ENCODE peak calls at places on chromosomes 13 and 19, in five cellular contexts. J, I, O, T and Y are unnamed samples.

GRCh38 chr19:35509018-35509652 is 4.3 kb downstream of the DMKN start:
- DNase-seq in O (peak), T (peak), I (peak), J (no peak), Y (no peak)

GRCh38 chr19:460877-461609 is at the start of gene SHC2:
- DNase-seq in O (peak), T (no peak), I (peak), J (peak), Y (no peak)

GRCh38 chr19:30061557-30062330 is 119.7 kb downstream of the URI1 start:
- DNase-seq in I (no peak), J (no peak), T (no peak), O (no peak), Y (no peak)

GRCh38 chr19:8593931-8594330 is 16.6 kb downstream of the ADAMTS10 start:
- DNase-seq in T (no peak), I (no peak), J (no peak), O (no peak), Y (no peak)

GRCh38 chr13:30679483-30680330 is 55.6 kb upstream of the ALOX5AP start:
- DNase-seq in T (no peak), O (peak), I (peak), J (no peak), Y (no peak)

GRCh38 chr19:50703915-50704548 is 15.6 kb downstream of the SHANK1 start:
- DNase-seq in O (peak), I (peak), J (no peak), T (no peak), Y (no peak)

GRCh38 chr13:48265217-48265815 is 32.3 kb downstream of the ITM2B start:
- DNase-seq in O (no peak), I (no peak), T (no peak), J (no peak), Y (no peak)

GRCh38 chr13:66560189-66560588 is 669.9 kb downstream of the PCDH9 start:
- DNase-seq in O (no peak), T (no peak), J (no peak), I (no peak), Y (no peak)

GRCh38 chr19:40607311-40607871 is 6.2 kb downstream of the LTBP4 start:
- DNase-seq in O (no peak), T (no peak), J (no peak), I (peak), Y (no peak)

GRCh38 chr13:112771877-112772538 is 82.2 kb downstream of the ATP11A start:
- DNase-seq in J (no peak), T (no peak), I (no peak), O (no peak), Y (no peak)

GRCh38 chr13:101053289-101053688 is 363.0 kb downstream of the NALCN start:
- DNase-seq in I (no peak), T (no peak), O (no peak), J (no peak), Y (no peak)

GRCh38 chr13:40119852-40120251 is 464.4 kb downstream of the COG6 start:
- DNase-seq in O (no peak), T (no peak), I (no peak), J (no peak), Y (no peak)

GRCh38 chr19:29543381-29543780 is 17.6 kb downstream of the VSTM2B start:
- DNase-seq in O (no peak), I (no peak), T (no peak), J (no peak), Y (peak)

GRCh38 chr13:50389726-50390125 is 374.5 kb downstream of the KCNRG start:
- DNase-seq in I (no peak), O (no peak), T (no peak), J (no peak), Y (no peak)

GRCh38 chr19:45114116-45114515 is 21.1 kb downstream of the PPP1R37 start:
- DNase-seq in I (no peak), T (no peak), O (no peak), J (no peak), Y (no peak)

GRCh38 chr19:52138614-52139290 is 986 bp downstream of the ZNF616 start:
- DNase-seq in O (peak), J (no peak), I (peak), T (no peak), Y (peak)

GRCh38 chr19:58001895-58002369 is 688 bp downstream of the ZNF606 start:
- DNase-seq in J (no peak), T (no peak), I (no peak), O (peak), Y (no peak)

GRCh38 chr13:36913463-36913862 is 6.6 kb downstream of the SMAD9 start:
- DNase-seq in I (no peak), O (no peak), T (no peak), J (no peak), Y (no peak)

GRCh38 chr19:17405250-17406038 is at the start of gene BST2:
- DNase-seq in I (peak), T (peak), J (peak), O (peak), Y (peak)

GRCh38 chr19:18000981-18001836 is 6.8 kb upstream of the ARRDC2 start:
- DNase-seq in J (peak), T (peak), O (peak), I (peak), Y (peak)

GRCh38 chr13:48626077-48626449 is 27.7 kb upstream of the CYSLTR2 start:
- DNase-seq in O (no peak), T (no peak), I (no peak), J (no peak), Y (no peak)

GRCh38 chr13:80361298-80361697 is 20.4 kb upstream of the SPRY2 start:
- DNase-seq in O (no peak), I (no peak), T (no peak), J (no peak), Y (no peak)

GRCh38 chr19:1864480-1865171 is 1.2 kb upstream of the KLF16 start:
- DNase-seq in O (peak), I (peak), J (peak), T (no peak), Y (peak)

GRCh38 chr13:38093425-38093824 is 223.9 kb upstream of the TRPC4 start:
- DNase-seq in J (no peak), T (no peak), I (no peak), O (no peak), Y (no peak)

GRCh38 chr19:56639217-56639616 is 3.7 kb upstream of the SMIM17 start:
- DNase-seq in T (no peak), J (no peak), O (peak), I (peak), Y (no peak)

GRCh38 chr13:93714171-93714570 is 487.6 kb downstream of the GPC6 start:
- DNase-seq in J (no peak), I (no peak), O (no peak), T (no peak), Y (no peak)

GRCh38 chr13:25085125-25085742 is 10.7 kb upstream of the PABPC3 start:
- DNase-seq in I (peak), J (no peak), O (peak), T (no peak), Y (no peak)

GRCh38 chr13:50679321-50679720 is 164.2 kb downstream of the DLEU7 start:
- DNase-seq in I (no peak), O (no peak), T (peak), J (no peak), Y (no peak)

GRCh38 chr13:112227031-112227430 is 149.1 kb upstream of the SPACA7 start:
- DNase-seq in O (no peak), I (no peak), T (no peak), J (no peak), Y (no peak)

GRCh38 chr19:56141416-56141992 is 417 bp downstream of the ZNF444 start:
- DNase-seq in J (no peak), T (no peak), I (peak), O (peak), Y (no peak)

GRCh38 chr13:95002968-95003813 is 290.8 kb upstream of the SOX21 start:
- DNase-seq in O (peak), J (no peak), T (no peak), I (peak), Y (no peak)
- H3K4me3 ChIP-seq in O (peak), J (peak), T (no peak), I (peak), Y (no peak)

DNA sequence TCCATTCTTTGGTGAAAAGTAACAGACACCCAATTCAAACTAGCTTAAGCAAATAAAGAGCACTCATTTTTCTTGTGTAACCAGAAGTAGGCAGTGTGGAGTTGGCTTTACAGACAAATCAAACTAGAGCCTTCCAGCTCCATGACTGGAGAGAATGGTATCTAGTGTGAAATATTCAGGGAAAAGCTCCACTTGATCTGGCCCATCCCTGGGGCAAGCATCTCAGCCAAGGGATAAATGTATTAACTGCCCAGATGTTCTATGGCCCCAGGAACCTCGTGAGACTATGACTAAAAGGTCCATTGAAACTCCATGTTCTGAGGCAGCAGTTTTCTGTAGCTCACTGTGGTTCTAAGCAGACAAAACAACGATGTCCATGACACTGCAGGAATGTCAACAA is 49.9 kb downstream of the TBC1D4 start:
- DNase-seq in O (no peak), I (peak), J (no peak), T (no peak), Y (no peak)
- TF ChIP-seq CTCF in O (no peak), I (peak), J (no peak), T (no peak), Y (peak)

GRCh38 chr19:3831601-3832000 is 37.2 kb downstream of the ZFR2 start:
- DNase-seq in I (no peak), J (no peak), O (no peak), T (no peak), Y (no peak)
- H3K4me3 ChIP-seq in I (no peak), J (no peak), O (no peak), T (no peak), Y (no peak)

DNA sequence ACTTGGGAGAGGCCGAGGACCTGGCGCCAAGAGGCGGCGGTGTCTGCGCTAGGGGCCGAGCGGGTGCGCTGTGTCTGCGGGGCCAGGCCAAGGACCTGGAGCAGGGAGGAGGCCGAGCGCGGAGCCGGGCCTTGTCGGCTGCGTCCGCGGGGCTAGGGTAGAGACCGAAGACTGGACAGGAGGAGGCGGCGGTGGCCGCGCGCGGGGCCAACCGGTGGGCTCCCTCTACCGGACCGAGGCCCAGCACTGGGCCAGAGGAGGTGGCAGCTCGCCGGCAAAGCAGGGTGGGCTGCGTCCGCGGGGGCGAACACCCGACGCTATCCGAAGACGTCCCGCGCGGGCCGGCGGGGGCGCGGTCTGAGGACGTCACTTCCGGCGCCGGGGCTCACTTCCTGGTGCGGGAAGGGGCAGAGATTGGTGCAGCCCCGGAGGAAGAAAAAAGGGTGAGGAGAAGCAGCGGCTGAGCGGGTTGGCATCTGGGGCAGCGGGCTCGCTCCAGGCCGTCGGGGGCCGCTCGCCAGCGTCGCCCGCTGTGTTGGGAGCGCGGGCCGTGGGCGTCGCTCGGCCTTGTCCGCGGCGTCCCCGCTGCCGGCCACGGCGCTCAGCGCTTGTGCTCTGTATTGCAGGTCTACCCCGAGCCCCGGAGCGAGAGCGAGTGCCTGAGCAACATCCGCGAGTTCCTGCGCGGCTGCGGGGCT is 38.3 kb downstream of the ARHGEF7 start:
- DNase-seq in O (peak), I (peak), T (peak), J (peak), Y (peak)
- TF ChIP-seq CTCF in O (peak), I (peak), T (no peak), J (peak), Y (peak)

GRCh38 chr19:13978721-13979191 is 26.4 kb downstream of the DCAF15 start:
- DNase-seq in T (no peak), J (no peak), O (peak), I (no peak), Y (no peak)
- H3K4me3 ChIP-seq in T (no peak), J (peak), O (peak), I (peak), Y (peak)

GRCh38 chr13:97757807-97758206 is 195.7 kb upstream of the IPO5 start:
- DNase-seq in T (no peak), J (peak), I (no peak), O (no peak), Y (no peak)

GRCh38 chr13:97753942-97754670 is 199.4 kb upstream of the IPO5 start:
- DNase-seq in T (no peak), J (no peak), O (no peak), I (peak), Y (no peak)

GRCh38 chr13:97749174-97749573 is 204.3 kb upstream of the IPO5 start:
- DNase-seq in I (peak), T (peak), O (no peak), J (no peak), Y (no peak)

GRCh38 chr13:97751477-97751876 is 202.0 kb upstream of the IPO5 start:
- DNase-seq in J (no peak), O (no peak), T (no peak), I (no peak), Y (no peak)

DNA sequence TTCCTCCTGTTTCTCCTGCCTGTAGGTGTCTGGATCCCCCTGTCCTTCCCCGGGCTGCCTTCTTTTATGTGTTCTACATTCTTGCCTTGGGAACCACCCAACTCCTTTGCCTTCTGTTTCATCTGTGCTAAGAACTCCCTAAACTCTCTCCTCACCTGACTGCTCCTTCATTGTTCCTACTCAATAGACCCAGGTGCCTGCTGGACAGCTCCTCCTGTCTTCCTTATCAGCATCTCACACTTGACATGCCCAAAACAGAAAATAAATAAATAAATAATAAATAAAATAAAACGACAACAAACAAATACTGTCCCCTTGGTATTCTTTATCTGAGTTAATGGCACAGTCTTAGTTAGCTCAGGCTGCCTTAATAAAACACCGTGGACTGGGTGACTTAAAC is 200.2 kb upstream of the IPO5 start:
- DNase-seq in J (no peak), T (no peak), I (peak), O (no peak), Y (no peak)
- TF ChIP-seq CTCF in J (no peak), T (no peak), I (no peak), O (no peak), Y (no peak)